ENCODE peak calls at places on chromosome 12, in six cellular contexts. B is Daoy, P is lung, H is GM20000, U is M059J, Z is heart right ventricle. J is an unnamed sample.

GRCh38 chr12:4539167-4539870 is 629 bp downstream of the RAD51AP1 start:
- DNase-seq in B (no peak), U (peak; percentile 2), H (no peak), P (no peak), Z (no peak), J (no peak)

GRCh38 chr12:117718559-117718958 is 250.2 kb downstream of the KSR2 start:
- DNase-seq in H (no peak), B (no peak), Z (peak; percentile 11), U (no peak), P (no peak), J (no peak)

GRCh38 chr12:55982319-55982936 is 8.6 kb downstream of the RAB5B start:
- DNase-seq in P (no peak), U (no peak), Z (no peak), B (no peak), H (peak; percentile 68), J (no peak)

GRCh38 chr12:25083211-25083610 is 111.7 kb downstream of the DNAI7 start:
- DNase-seq in H (no peak), B (no peak), U (no peak), Z (no peak), P (no peak), J (no peak)

GRCh38 chr12:16012086-16012485 is 101.0 kb downstream of the DERA start:
- DNase-seq in P (no peak), Z (peak; percentile 51), B (no peak), H (no peak), U (peak; percentile 3), J (peak; percentile 63)

GRCh38 chr12:86389949-86390348 is 133.8 kb upstream of the MGAT4C start:
- DNase-seq in H (no peak), U (peak; percentile 57), B (no peak), Z (no peak), P (no peak), J (no peak)

GRCh38 chr12:122072031-122072970 is 6.3 kb upstream of the MLXIP start:
- DNase-seq in U (peak; percentile 96), H (no peak), P (no peak), Z (no peak), B (peak; percentile 80), J (peak; percentile 67)

GRCh38 chr12:25017336-25017735 is 68.4 kb upstream of the BCAT1 start:
- DNase-seq in P (no peak), Z (no peak), U (peak; percentile 35), B (peak; percentile 42), H (no peak), J (no peak)

GRCh38 chr12:88833641-88834116 is 253.4 kb upstream of the KITLG start:
- DNase-seq in U (peak; percentile 54), B (no peak), H (no peak), P (no peak), Z (no peak), J (no peak)

GRCh38 chr12:49367381-49368239 is at the start of gene SPATS2:
- DNase-seq in Z (peak; percentile 96), B (peak; percentile 43), P (peak; percentile 91), U (peak; percentile 38), H (no peak), J (peak; percentile 99)

GRCh38 chr12:68871899-68872298 is 61.1 kb downstream of the CPM start:
- DNase-seq in Z (no peak), B (peak; percentile 28), U (peak; percentile 28), P (no peak), H (peak; percentile 9), J (no peak)

GRCh38 chr12:24948452-24948815 is 467 bp downstream of the BCAT1 start:
- DNase-seq in Z (no peak), H (peak; percentile 48), U (peak; percentile 64), B (peak; percentile 52), P (no peak), J (no peak)

GRCh38 chr12:40534828-40535227 is 157.4 kb upstream of the CNTN1 start:
- DNase-seq in H (no peak), Z (no peak), B (no peak), P (no peak), U (no peak), J (no peak)

GRCh38 chr12:115752151-115752550 is 525.3 kb downstream of the MED13L start:
- DNase-seq in H (no peak), P (no peak), U (peak; percentile 59), Z (no peak), B (peak; percentile 17), J (no peak)

GRCh38 chr12:109710747-109711595 is 2.7 kb upstream of the FAM222A start:
- DNase-seq in H (no peak), B (peak; percentile 74), Z (no peak), U (peak; percentile 75), P (no peak), J (peak; percentile 36)

GRCh38 chr12:99649551-99649950 is 2.0 kb downstream of the GARIN6 start:
- DNase-seq in P (no peak), H (no peak), Z (no peak), U (no peak), B (no peak), J (no peak)

GRCh38 chr12:56948881-56949280 is 8.5 kb downstream of the RDH16 start:
- DNase-seq in Z (no peak), H (no peak), U (no peak), P (no peak), B (no peak), J (no peak)

GRCh38 chr12:25959069-25959961 is 833 bp downstream of the RASSF8 start:
- DNase-seq in P (peak; percentile 46), B (peak; percentile 72), U (peak; percentile 83), Z (peak; percentile 60), H (peak; percentile 68), J (peak; percentile 77)

GRCh38 chr12:65533177-65533883 is 254.8 kb downstream of the MSRB3 start:
- DNase-seq in U (peak; percentile 93), P (no peak), B (peak; percentile 62), Z (no peak), H (no peak), J (no peak)

GRCh38 chr12:121858662-121859572 is at the start of gene HPD:
- DNase-seq in P (peak; percentile 47), H (no peak), B (peak; percentile 88), U (peak; percentile 94), Z (peak; percentile 70), J (peak; percentile 96)

GRCh38 chr12:96140110-96140509 is 54.1 kb upstream of the ELK3 start:
- DNase-seq in Z (no peak), P (no peak), U (peak; percentile 87), B (peak; percentile 68), H (no peak), J (no peak)

GRCh38 chr12:49703647-49704137 is 3.5 kb downstream of the FMNL3 start:
- DNase-seq in P (no peak), Z (no peak), U (peak; percentile 84), B (peak; percentile 93), H (peak; percentile 65), J (no peak)

GRCh38 chr12:79661629-79662028 is 29.1 kb downstream of the PAWR start:
- DNase-seq in B (peak; percentile 15), U (no peak), H (no peak), Z (no peak), P (no peak), J (no peak)